ENCODE peak calls at places on chromosomes 11 and 22, in four cellular contexts. O, Z, S and R are unnamed samples.

GRCh38 chr22:47192651-47193437 is 430.4 kb downstream of the TBC1D22A start:
- DNase-seq in O (peak; percentile 75), Z (peak; percentile 71), S (no peak), R (no peak)

GRCh38 chr22:24427500-24428164 is at the start of gene ADORA2A:
- DNase-seq in O (no peak), Z (no peak), S (no peak), R (no peak)

GRCh38 chr11:92357344-92357743 is 132.7 kb downstream of the FAT3 start:
- DNase-seq in O (no peak), Z (peak; percentile 5), S (no peak), R (no peak)

GRCh38 chr22:41906822-41907221 is 8.1 kb downstream of the SHISA8 start:
- DNase-seq in O (no peak), Z (no peak), S (no peak), R (no peak)

GRCh38 chr11:15843309-15843857 is 513.0 kb downstream of the SOX6 start:
- DNase-seq in O (no peak), Z (peak; percentile 43), S (peak; percentile 28), R (no peak)

GRCh38 chr22:46044718-46045458 is 67.9 kb upstream of the WNT7B start:
- DNase-seq in O (no peak), Z (peak; percentile 21), S (no peak), R (no peak)

GRCh38 chr11:9200471-9200870 is 64.7 kb downstream of the DENND5A start:
- DNase-seq in O (no peak), Z (no peak), S (no peak), R (no peak)

GRCh38 chr22:38289583-38290082 is 16.8 kb upstream of the TMEM184B start:
- DNase-seq in O (no peak), Z (no peak), S (no peak), R (no peak)

GRCh38 chr22:21760640-21761039 is 25.0 kb upstream of the YPEL1 start:
- DNase-seq in O (no peak), Z (no peak), S (no peak), R (no peak)

GRCh38 chr11:96680515-96680914 is 290.7 kb downstream of the JRKL start:
- DNase-seq in O (no peak), Z (no peak), S (no peak), R (no peak)

GRCh38 chr22:32859743-32860142 is 58.2 kb downstream of the TIMP3 start:
- DNase-seq in O (no peak), Z (no peak), S (no peak), R (no peak)

GRCh38 chr11:63888170-63889086 is 28.5 kb downstream of the RCOR2 start:
- DNase-seq in O (no peak), Z (peak; percentile 64), S (no peak), R (no peak)

GRCh38 chr11:67267188-67268035 is 1.1 kb downstream of the GRK2 start:
- DNase-seq in O (no peak), Z (peak; percentile 30), S (no peak), R (no peak)

GRCh38 chr22:39123811-39124668 is 27.0 kb downstream of the APOBEC3H start:
- DNase-seq in O (no peak), Z (no peak), S (no peak), R (no peak)

GRCh38 chr11:11167806-11168205 is 185.2 kb downstream of the CSNK2A3 start:
- DNase-seq in O (no peak), Z (no peak), S (no peak), R (no peak)

GRCh38 chr11:95092549-95093324 is 3.1 kb downstream of the ENDOD1 start:
- DNase-seq in O (no peak), Z (peak; percentile 36), S (peak; percentile 11), R (no peak)

GRCh38 chr11:11534981-11535380 is 86.8 kb downstream of the GALNT18 start:
- DNase-seq in O (no peak), Z (no peak), S (no peak), R (no peak)

GRCh38 chr11:66277475-66278391 is at the start of gene CNIH2:
- DNase-seq in O (no peak), Z (peak; percentile 33), S (peak; percentile 48), R (no peak)